ENCODE peak calls at places on chromosomes 11 and 22, in five cellular contexts. C is psoas muscle, I is A549, Q is HCT116, M is upper lobe of right lung. K is an unnamed sample.

GRCh38 chr22:18104566-18104965 is 6.0 kb upstream of the TUBA8 start:
- DNase-seq in M (no peak), C (no peak), I (no peak), Q (no peak), K (no peak)

GRCh38 chr22:20586403-20586745 is 79.0 kb downstream of the MED15 start:
- DNase-seq in Q (no peak), M (peak; percentile 61), C (no peak), I (no peak), K (no peak)

GRCh38 chr11:87743002-87743401 is 432.2 kb downstream of the RAB38 start:
- DNase-seq in M (no peak), C (no peak), Q (no peak), I (no peak), K (no peak)

GRCh38 chr11:14644396-14645246 is 1.0 kb downstream of the PDE3B start:
- DNase-seq in Q (peak; percentile 12), C (peak; percentile 57), M (peak; percentile 76), I (peak; percentile 28), K (no peak)

GRCh38 chr22:17741866-17742527 is 32.3 kb downstream of the BID start:
- DNase-seq in M (no peak), Q (no peak), C (no peak), I (no peak), K (no peak)

GRCh38 chr11:2355000-2355644 is 22.0 kb upstream of the CD81 start:
- DNase-seq in I (no peak), M (no peak), Q (no peak), C (no peak), K (no peak)

GRCh38 chr22:49351761-49352221 is 475.9 kb downstream of the BRD1 start:
- DNase-seq in C (peak; percentile 19), Q (no peak), I (no peak), M (peak; percentile 47), K (no peak)

GRCh38 chr11:100835854-100836253 is 148.8 kb downstream of the ARHGAP42 start:
- DNase-seq in Q (no peak), M (no peak), C (no peak), I (no peak), K (no peak)

GRCh38 chr22:39674536-39674935 is 104.0 kb downstream of the CACNA1I start:
- DNase-seq in M (no peak), Q (no peak), I (no peak), C (no peak), K (no peak)

GRCh38 chr11:47987781-47988180 is 7.4 kb downstream of the PTPRJ start:
- DNase-seq in M (no peak), Q (no peak), I (no peak), C (no peak), K (no peak)

GRCh38 chr11:3157381-3158130 is 7.6 kb downstream of the OSBPL5 start:
- DNase-seq in I (no peak), Q (no peak), C (peak; percentile 55), M (peak; percentile 56), K (no peak)

GRCh38 chr11:88098289-88098688 is 77.0 kb downstream of the RAB38 start:
- DNase-seq in I (no peak), M (no peak), Q (no peak), C (no peak), K (no peak)

GRCh38 chr11:84468255-84468654 is 1158.9 kb downstream of the DLG2 start:
- DNase-seq in Q (no peak), I (no peak), M (no peak), C (no peak), K (no peak)

GRCh38 chr22:23777776-23778575 is 5.3 kb downstream of the MMP11 start:
- DNase-seq in Q (no peak), C (no peak), I (no peak), M (no peak), K (no peak)

GRCh38 chr11:87722756-87723599 is 452.3 kb downstream of the RAB38 start:
- DNase-seq in I (no peak), M (peak; percentile 60), Q (no peak), C (no peak), K (no peak)

GRCh38 chr11:2693851-2694261 is 5.9 kb downstream of the KCNQ1OT1 start:
- DNase-seq in Q (no peak), C (peak; percentile 23), I (no peak), M (no peak), K (no peak)

GRCh38 chr11:77660947-77661346 is 23.4 kb upstream of the CLNS1A start:
- DNase-seq in M (no peak), Q (no peak), I (no peak), C (no peak), K (no peak)

GRCh38 chr11:7672960-7673723 is at the start of gene CYB5R2:
- DNase-seq in C (peak; percentile 82), I (peak; percentile 35), Q (peak; percentile 13), M (peak; percentile 86), K (peak; percentile 45)

GRCh38 chr11:1739576-1739975 is 10.8 kb downstream of the IFITM10 start:
- DNase-seq in I (no peak), C (peak; percentile 16), M (peak; percentile 57), Q (no peak), K (no peak)

GRCh38 chr11:64001552-64002427 is 15.6 kb downstream of the OTUB1 start:
- DNase-seq in Q (no peak), M (no peak), I (no peak), C (peak; percentile 77), K (no peak)

GRCh38 chr11:128179049-128179448 is 408.3 kb downstream of the ETS1 start:
- DNase-seq in M (no peak), I (no peak), C (no peak), Q (no peak), K (no peak)

GRCh38 chr11:58625086-58625485 is 2.6 kb downstream of the CNTF start:
- DNase-seq in C (no peak), I (no peak), M (no peak), Q (no peak), K (no peak)

GRCh38 chr11:58621586-58622262 is 741 bp upstream of the CNTF start:
- DNase-seq in Q (no peak), I (no peak), M (no peak), C (no peak), K (no peak)

GRCh38 chr11:58618215-58618614 is 4.2 kb upstream of the CNTF start:
- DNase-seq in Q (no peak), C (no peak), I (no peak), M (no peak), K (no peak)

GRCh38 chr11:58625826-58626460 is 3.5 kb downstream of the CNTF start:
- DNase-seq in M (no peak), I (no peak), Q (no peak), C (no peak), K (no peak)

GRCh38 chr11:58622344-58622743 is at the start of gene CNTF:
- DNase-seq in C (no peak), Q (no peak), M (no peak), I (no peak), K (no peak)
- H3K4me3 ChIP-seq in C (no peak within 1 kb of the TSS), Q (no peak within 1 kb of the TSS), M (no peak within 1 kb of the TSS), I (no peak within 1 kb of the TSS), K (no peak within 1 kb of the TSS)

GRCh38 chr11:71917646-71918045 is 10.7 kb downstream of the XNDC1N start:
- DNase-seq in C (no peak), Q (no peak), I (no peak), M (no peak), K (no peak)
- H3K27ac ChIP-seq in C (no peak overlapping the region), Q (no peak overlapping the region), I (no peak overlapping the region), M (no peak overlapping the region), K (no peak overlapping the region)

GRCh38 chr11:74310857-74311256 is 583 bp downstream of the P4HA3 start:
- DNase-seq in C (no peak), Q (no peak), I (no peak), M (no peak), K (no peak)

GRCh38 chr11:74307409-74307808 is 4.0 kb downstream of the P4HA3 start:
- DNase-seq in Q (no peak), C (no peak), M (no peak), I (no peak), K (no peak)

GRCh38 chr11:74312321-74312720 is 881 bp upstream of the P4HA3 start:
- DNase-seq in C (no peak), I (no peak), Q (no peak), M (no peak), K (no peak)

GRCh38 chr11:74306440-74307175 is 4.8 kb downstream of the P4HA3 start:
- DNase-seq in Q (no peak), I (no peak), M (no peak), C (no peak), K (no peak)

DNA sequence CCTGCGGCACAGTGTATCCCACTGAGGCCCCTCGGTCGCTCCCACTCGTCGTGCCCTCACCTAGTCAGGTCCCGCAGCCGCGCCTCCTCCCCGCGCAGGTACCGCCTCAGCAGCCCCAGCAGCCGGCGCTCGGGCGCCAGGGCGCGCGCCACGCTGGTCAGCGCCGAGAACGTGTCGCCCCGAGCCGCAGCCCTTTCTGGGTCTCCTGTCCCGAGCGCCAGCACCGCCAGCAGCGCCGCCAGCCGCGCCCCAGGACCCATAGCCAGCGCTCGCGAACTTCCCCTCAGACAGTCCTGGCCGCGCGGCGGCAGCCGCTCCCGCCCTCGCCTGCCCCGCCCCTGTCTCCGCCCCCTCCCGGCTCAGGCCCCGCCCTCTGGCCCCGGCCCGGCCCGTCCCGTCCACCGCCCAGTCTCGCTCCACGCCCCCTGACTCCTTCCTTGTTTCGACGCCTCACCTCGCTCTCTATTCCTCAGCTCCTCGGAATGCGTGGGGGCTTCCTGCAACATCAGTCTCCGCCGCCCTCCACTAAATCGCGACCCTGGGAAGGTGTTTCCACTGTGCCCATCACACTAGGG is at the start of gene P4HA3:
- DNase-seq in Q (peak; percentile 18), C (peak; percentile 84), I (peak; percentile 77), M (peak; percentile 89), K (no peak)
- TF ChIP-seq CTCF in Q (no peak), C (no peak), I (peak; percentile 29), M (peak; percentile 6), K (no peak)

GRCh38 chr22:37803195-37803635 is 4.5 kb upstream of the GCAT start:
- DNase-seq in C (no peak), M (no peak), I (no peak), Q (no peak), K (no peak)

GRCh38 chr22:37804502-37804885 is 3.2 kb upstream of the GCAT start:
- DNase-seq in C (no peak), M (no peak), I (no peak), Q (no peak), K (no peak)

GRCh38 chr22:37803636-37804371 is 3.9 kb upstream of the GCAT start:
- DNase-seq in Q (no peak), I (no peak), M (no peak), C (no peak), K (no peak)

GRCh38 chr22:37801946-37802309 is 5.8 kb upstream of the GCAT start:
- DNase-seq in M (no peak), I (no peak), C (no peak), Q (no peak), K (no peak)

DNA sequence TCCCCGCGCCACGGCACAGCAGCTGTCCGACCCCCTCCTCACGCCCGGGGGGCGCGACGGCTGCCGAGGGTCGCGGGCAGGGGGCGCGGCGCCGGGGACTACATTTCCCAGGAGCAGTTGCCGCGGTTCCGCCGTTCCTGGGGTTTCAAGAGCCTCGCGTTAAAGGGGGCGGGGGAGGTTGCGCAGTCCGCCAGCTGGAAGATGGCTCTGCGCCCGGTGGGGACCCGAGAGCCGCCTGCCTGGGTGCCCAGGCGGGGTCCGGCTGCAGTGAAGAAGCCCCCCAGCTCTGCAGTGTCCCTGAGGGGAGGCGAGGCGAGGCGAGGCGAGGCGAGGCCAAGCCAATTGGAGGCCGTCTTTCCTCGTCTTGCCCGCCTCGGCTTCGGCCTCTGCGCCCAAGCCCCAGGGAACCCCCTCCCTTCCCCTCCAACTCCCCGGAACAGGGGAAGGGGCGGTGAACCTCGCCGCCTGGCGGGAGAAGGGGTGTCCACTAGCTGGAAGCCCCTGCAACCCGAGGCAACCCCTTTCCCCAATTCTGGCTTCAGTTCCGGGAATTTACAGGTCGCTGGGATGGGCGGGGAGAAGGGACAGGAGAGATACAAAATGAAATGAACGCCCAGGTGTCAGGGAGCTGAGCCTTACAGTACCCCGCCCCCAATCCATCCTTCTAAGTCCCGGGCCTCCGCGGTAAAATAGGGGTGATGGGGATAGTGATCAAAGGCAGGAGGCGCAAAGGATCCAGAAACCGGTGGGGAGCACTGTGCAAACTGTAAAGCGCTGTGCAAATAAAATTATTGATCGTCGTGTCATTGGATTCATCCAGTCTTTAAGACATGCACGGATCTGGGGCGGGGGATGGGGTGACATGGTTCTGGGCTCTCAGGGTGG is 5.2 kb upstream of the GCAT start:
- DNase-seq in C (peak; percentile 78), M (peak; percentile 86), I (no peak), Q (no peak), K (no peak)
- H3K4me3 ChIP-seq in C (peak overlapping the region; percentile 75), M (peak overlapping the region; percentile 70), I (peak overlapping the region; percentile 64), Q (peak overlapping the region; percentile 48), K (peak overlapping the region; percentile 82)

K was measured in thoracic aorta.